ENCODE peak calls at places on chromosomes 2 and 18, in seven cellular contexts. F, W, V, X, I, G and A are unnamed samples.

GRCh38 chr18:79531926-79532689 is 136.4 kb downstream of the NFATC1 start:
- DNase-seq in W (no peak), F (no peak), X (no peak), V (no peak), I (peak), G (no peak), A (no peak)

GRCh38 chr2:85401844-85402243 is 8.3 kb downstream of the CAPG start:
- DNase-seq in I (no peak), W (no peak), G (no peak), F (no peak), V (no peak), X (no peak), A (no peak)

GRCh38 chr18:58785171-58785805 is 79.4 kb upstream of the ZNF532 start:
- DNase-seq in X (peak), W (no peak), F (no peak), V (no peak), I (peak), G (no peak), A (peak)

GRCh38 chr2:235579128-235579527 is 85.3 kb downstream of the AGAP1 start:
- DNase-seq in V (no peak), X (no peak), I (no peak), W (no peak), F (no peak), G (no peak), A (no peak)

GRCh38 chr2:224887159-224887558 is 155.1 kb downstream of the DOCK10 start:
- DNase-seq in G (no peak), V (no peak), I (no peak), X (no peak), F (no peak), W (no peak), A (no peak)

GRCh38 chr2:229090231-229090630 is 180.9 kb downstream of the PID1 start:
- DNase-seq in I (peak), F (no peak), V (no peak), G (no peak), X (no peak), W (no peak), A (no peak)

GRCh38 chr2:216635171-216635570 is 2.0 kb downstream of the IGFBP2 start:
- DNase-seq in I (no peak), W (no peak), V (no peak), G (no peak), X (no peak), F (no peak), A (no peak)

GRCh38 chr18:73461038-73461779 is 593.4 kb upstream of the NETO1 start:
- DNase-seq in V (no peak), X (no peak), W (no peak), G (no peak), F (no peak), I (no peak), A (no peak)

GRCh38 chr2:181223239-181223638 is 233.9 kb upstream of the ITGA4 start:
- DNase-seq in G (no peak), W (peak), I (no peak), F (peak), V (no peak), X (no peak), A (no peak)

GRCh38 chr2:171522804-171523338 is 597 bp downstream of the CYBRD1 start:
- DNase-seq in V (peak), I (peak), G (peak), W (no peak), X (peak), F (no peak), A (no peak)

GRCh38 chr18:56199580-56200320 is 438.6 kb downstream of the TXNL1 start:
- DNase-seq in W (no peak), G (peak), X (no peak), I (no peak), F (no peak), V (no peak), A (no peak)

GRCh38 chr18:56202567-56203136 is 435.7 kb downstream of the TXNL1 start:
- DNase-seq in X (no peak), W (no peak), V (no peak), F (no peak), G (peak), I (no peak), A (no peak)

GRCh38 chr18:56197460-56197859 is 440.9 kb downstream of the TXNL1 start:
- DNase-seq in I (no peak), X (no peak), G (no peak), V (no peak), W (no peak), F (no peak), A (no peak)

GRCh38 chr18:56204052-56204451 is 434.3 kb downstream of the TXNL1 start:
- DNase-seq in I (no peak), X (no peak), W (no peak), V (no peak), F (no peak), G (no peak), A (no peak)

GRCh38 chr18:56200381-56200831 is 438.0 kb downstream of the TXNL1 start:
- DNase-seq in I (no peak), F (no peak), W (no peak), X (no peak), V (no peak), G (no peak), A (no peak)
- H3K27ac ChIP-seq in I (peak), F (no peak), W (no peak), X (no peak), V (no peak), G (peak), A (no peak)

GRCh38 chr2:47009368-47009767 is 93.8 kb upstream of the MCFD2 start:
- DNase-seq in I (no peak), G (no peak), W (no peak), V (no peak), X (no peak), F (no peak), A (no peak)
- H3K27ac ChIP-seq in I (peak), G (peak), W (no peak), V (no peak), X (no peak), F (no peak), A (no peak)

GRCh38 chr2:112275314-112275886 is at the start of gene ZC3H6:
- DNase-seq in I (peak), G (peak), V (peak), W (peak), X (peak), F (peak), A (peak)
- H3K27ac ChIP-seq in I (peak), G (peak), V (peak), W (peak), X (peak), F (peak), A (peak)

GRCh38 chr2:11758639-11759038 is 12.2 kb downstream of the LPIN1 start:
- DNase-seq in I (no peak), G (no peak), V (no peak), F (no peak), X (no peak), W (no peak), A (no peak)
- H3K27ac ChIP-seq in I (no peak), G (no peak), V (no peak), F (no peak), X (no peak), W (no peak), A (no peak)

GRCh38 chr2:75025633-75026380 is 67.4 kb downstream of the POLE4 start:
- DNase-seq in X (no peak), W (no peak), V (no peak), G (no peak), I (no peak), F (no peak), A (no peak)

GRCh38 chr2:75022516-75022915 is 64.1 kb downstream of the POLE4 start:
- DNase-seq in X (no peak), W (no peak), I (no peak), G (no peak), V (no peak), F (no peak), A (no peak)

GRCh38 chr2:75021672-75022071 is 63.2 kb downstream of the POLE4 start:
- DNase-seq in X (no peak), G (no peak), I (no peak), V (no peak), F (no peak), W (no peak), A (no peak)

GRCh38 chr2:75027886-75028285 is 69.4 kb downstream of the POLE4 start:
- DNase-seq in I (no peak), X (no peak), W (no peak), G (no peak), F (no peak), V (no peak), A (no peak)

GRCh38 chr2:75025216-75025615 is 66.8 kb downstream of the POLE4 start:
- DNase-seq in V (no peak), F (no peak), W (no peak), I (no peak), G (no peak), X (no peak), A (no peak)
- H3K27ac ChIP-seq in V (no peak), F (no peak), W (no peak), I (no peak), G (no peak), X (no peak), A (no peak)

DNA sequence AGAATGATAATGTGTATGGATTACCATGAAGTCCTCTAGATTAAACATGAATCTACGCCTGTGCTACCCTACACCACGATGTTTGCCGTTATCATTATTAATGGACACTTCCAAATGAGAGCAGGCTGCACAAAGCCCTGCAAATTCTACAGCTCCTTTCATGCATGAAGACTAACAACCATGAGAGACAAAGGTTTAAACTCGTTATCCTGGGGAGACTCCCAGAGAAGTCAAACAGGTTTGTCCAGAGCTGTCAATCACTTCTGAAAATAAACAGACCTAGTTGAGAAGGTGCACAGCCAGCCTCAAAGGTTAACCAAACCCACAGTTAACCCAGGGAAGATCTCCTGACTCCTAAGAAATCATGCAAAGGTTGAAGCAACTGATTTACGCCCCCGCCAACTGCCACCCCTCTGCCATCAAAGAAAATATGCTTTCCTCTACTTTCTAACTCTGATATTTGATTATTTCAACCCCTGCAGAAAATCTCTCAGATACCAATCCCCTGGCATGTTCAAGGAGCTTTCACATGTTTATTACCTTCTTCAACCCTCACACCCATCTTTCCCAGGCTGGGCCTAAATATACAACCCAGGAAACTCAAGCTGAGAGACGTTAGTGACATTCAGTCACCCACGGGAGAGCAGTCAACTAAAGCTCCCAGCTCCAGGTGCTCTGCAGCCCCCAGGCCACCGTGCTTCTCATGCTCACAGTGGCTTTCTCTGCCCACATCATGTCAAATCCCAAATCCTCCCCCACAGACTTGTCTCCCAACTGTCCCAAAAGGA is 35.9 kb downstream of the MYO5B start:
- DNase-seq in G (no peak), X (peak), V (no peak), F (no peak), W (no peak), I (no peak), A (peak)
- H3K27ac ChIP-seq in G (no peak), X (no peak), V (no peak), F (no peak), W (no peak), I (no peak), A (peak)

GRCh38 chr2:66563473-66563872 is 128.5 kb downstream of the MEIS1 start:
- DNase-seq in X (no peak), F (no peak), G (no peak), W (no peak), I (no peak), V (no peak), A (no peak)

GRCh38 chr2:66561645-66562336 is 126.9 kb downstream of the MEIS1 start:
- DNase-seq in X (no peak), F (no peak), V (no peak), W (peak), I (no peak), G (no peak), A (no peak)

GRCh38 chr2:66559672-66560071 is 124.7 kb downstream of the MEIS1 start:
- DNase-seq in I (no peak), F (no peak), G (no peak), V (no peak), X (no peak), W (no peak), A (no peak)

GRCh38 chr2:66560683-66561082 is 125.8 kb downstream of the MEIS1 start:
- DNase-seq in W (no peak), X (no peak), F (no peak), I (no peak), G (no peak), V (no peak), A (no peak)

DNA sequence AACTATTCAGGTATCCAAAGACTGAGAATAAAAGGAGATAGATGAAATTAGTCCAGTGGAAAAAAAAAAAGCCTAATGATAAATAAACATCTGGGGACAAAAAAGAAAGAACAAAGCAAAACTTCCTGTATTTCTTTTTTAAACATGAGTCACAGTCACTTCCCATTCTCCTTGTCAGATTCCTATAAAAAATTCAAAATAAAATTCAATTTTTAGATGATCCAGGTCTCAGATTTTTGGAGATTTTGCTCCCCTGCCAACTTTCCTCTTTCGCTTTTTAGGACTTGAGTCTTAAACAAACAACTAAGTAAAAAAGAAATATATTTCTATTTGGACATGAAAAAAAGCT is 127.4 kb downstream of the MEIS1 start:
- DNase-seq in F (no peak), G (no peak), I (no peak), V (no peak), X (no peak), W (no peak), A (no peak)
- H3K27ac ChIP-seq in F (peak), G (no peak), I (no peak), V (peak), X (no peak), W (no peak), A (no peak)

GRCh38 chr2:203775684-203776083 is 69.2 kb downstream of the CD28 start:
- DNase-seq in X (no peak), G (no peak), I (no peak), V (no peak), W (no peak), F (no peak), A (no peak)
- H3K27ac ChIP-seq in X (no peak), G (no peak), I (no peak), V (no peak), W (no peak), F (no peak), A (no peak)

DNA sequence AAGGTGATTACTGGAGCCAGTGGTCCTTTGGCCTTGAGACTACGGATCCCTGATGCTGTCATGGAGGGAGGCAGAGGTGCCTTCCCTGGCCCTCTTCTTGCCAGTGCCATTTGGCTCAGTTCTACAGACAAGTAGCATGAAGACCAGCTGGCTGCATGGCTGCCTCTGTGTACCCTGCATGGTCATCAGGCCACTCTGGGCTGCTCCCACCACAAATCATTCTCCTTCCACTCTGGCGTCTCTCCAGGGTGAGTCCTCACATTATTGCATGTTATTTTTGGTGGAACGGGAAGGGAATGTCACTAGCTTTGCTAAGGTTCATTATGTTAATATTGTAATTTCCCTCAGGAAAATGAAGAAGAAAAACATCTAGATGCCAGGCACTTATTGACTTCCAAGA is 229.8 kb downstream of the VAPA start:
- DNase-seq in F (no peak), W (no peak), V (no peak), X (no peak), I (no peak), G (no peak), A (no peak)
- H3K27ac ChIP-seq in F (no peak), W (no peak), V (no peak), X (no peak), I (no peak), G (no peak), A (no peak)

GRCh38 chr18:12373032-12373770 is 3.8 kb downstream of the AFG3L2 start:
- DNase-seq in X (no peak), V (no peak), G (no peak), W (no peak), F (no peak), I (no peak), A (no peak)
- H3K27ac ChIP-seq in X (no peak), V (no peak), G (peak), W (no peak), F (peak), I (no peak), A (no peak)